ENCODE peak calls at places on chromosome 18, in seven cellular contexts. E is mucosa of descending colon, P is cardiac muscle cell, Q is left ventricle myocardium inferior, R is psoas muscle, T is heart right ventricle, I is keratinocyte. G is an unnamed sample.

GRCh38 chr18:65091737-65092329 is 659.0 kb upstream of the CDH7 start:
- DNase-seq in E (peak), P (no peak), Q (no peak), R (no peak), T (no peak), I (no peak), G (no peak)

GRCh38 chr18:52339891-52340371 is at the start of gene DCC:
- DNase-seq in E (peak), P (peak), Q (no peak), R (no peak), T (peak), I (no peak), G (peak)

GRCh38 chr18:79465392-79465991 is 69.8 kb downstream of the NFATC1 start:
- DNase-seq in E (no peak), P (no peak), Q (no peak), R (no peak), T (peak), I (no peak), G (no peak)

GRCh38 chr18:73564073-73564472 is 583.6 kb downstream of the FBXO15 start:
- DNase-seq in E (no peak), P (peak), Q (no peak), R (no peak), T (no peak), I (peak), G (peak)

GRCh38 chr18:59621027-59621426 is 76.2 kb downstream of the CCBE1 start:
- DNase-seq in E (no peak), P (no peak), Q (no peak), R (no peak), T (no peak), I (peak), G (peak)

GRCh38 chr18:11309172-11309571 is 159.8 kb upstream of the PIEZO2 start:
- DNase-seq in E (no peak), P (peak), Q (no peak), R (no peak), T (no peak), I (no peak), G (peak)

GRCh38 chr18:11909597-11910026 is 1.5 kb upstream of the MPPE1 start:
- DNase-seq in E (peak), P (peak), Q (no peak), R (no peak), T (no peak), I (no peak), G (peak)

GRCh38 chr18:62183578-62184195 is 3.2 kb downstream of the PIGN start:
- DNase-seq in E (peak), P (peak), Q (no peak), R (no peak), T (no peak), I (no peak), G (peak)

GRCh38 chr18:57845468-57846103 is 42.5 kb upstream of the ATP8B1 start:
- DNase-seq in E (no peak), P (peak), Q (no peak), R (no peak), T (no peak), I (no peak), G (peak)

GRCh38 chr18:40258298-40258697 is 1696.7 kb upstream of the PIK3C3 start:
- DNase-seq in E (no peak), P (no peak), Q (no peak), R (no peak), T (no peak), I (no peak), G (no peak)

GRCh38 chr18:65659912-65660311 is 90.9 kb upstream of the CDH7 start:
- DNase-seq in E (no peak), P (no peak), Q (no peak), R (no peak), T (no peak), I (no peak), G (no peak)

DNA sequence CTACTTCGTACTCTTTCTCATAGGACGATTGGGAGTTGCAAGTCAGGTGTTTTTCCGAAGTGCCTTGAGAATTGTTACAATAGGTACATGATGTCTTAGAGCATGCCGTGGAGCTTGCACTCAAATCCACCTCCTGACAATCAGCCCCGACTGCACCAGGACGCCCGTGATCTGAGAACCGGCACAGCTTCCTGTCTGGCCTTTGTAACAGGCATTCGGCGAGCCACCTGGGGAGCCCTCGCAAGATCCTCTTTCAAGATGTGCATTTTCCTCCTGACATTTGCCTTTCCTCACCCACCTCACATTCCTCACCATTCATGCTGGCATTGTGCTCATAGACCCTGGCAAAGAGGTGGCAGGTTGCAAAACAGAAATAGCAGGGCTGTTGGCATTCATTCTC is 427.3 kb downstream of the GALR1 start:
- DNase-seq in E (no peak), P (no peak), Q (no peak), R (no peak), T (no peak), I (no peak), G (no peak)
- H3K4me3 ChIP-seq in E (no peak), P (no peak), Q (no peak), R (no peak), T (no peak), I (no peak), G (no peak)

DNA sequence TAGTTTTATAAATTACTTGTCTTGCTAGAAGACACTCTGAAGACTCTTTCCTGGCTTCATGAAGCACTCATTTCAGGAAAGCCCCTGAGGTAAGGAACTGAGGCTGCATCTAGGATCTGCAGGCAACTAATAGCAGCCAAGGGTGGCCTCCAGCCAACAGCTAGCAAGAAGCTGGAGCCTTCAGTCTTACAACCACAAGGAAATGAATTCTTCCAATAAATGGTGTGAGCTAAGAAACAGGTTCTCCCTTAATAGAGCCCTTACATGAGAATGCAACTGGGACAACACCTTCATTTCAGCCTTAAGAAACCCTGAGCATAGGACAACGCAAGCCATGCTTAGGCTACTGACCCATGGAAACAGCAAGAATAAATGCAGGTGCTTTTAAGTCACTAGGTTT is 254.6 kb upstream of the RBBP8 start:
- DNase-seq in E (peak), P (peak), Q (no peak), R (no peak), T (no peak), I (no peak), G (peak)
- H3K4me3 ChIP-seq in E (no peak), P (no peak), Q (no peak), R (no peak), T (no peak), I (no peak), G (no peak)

DNA sequence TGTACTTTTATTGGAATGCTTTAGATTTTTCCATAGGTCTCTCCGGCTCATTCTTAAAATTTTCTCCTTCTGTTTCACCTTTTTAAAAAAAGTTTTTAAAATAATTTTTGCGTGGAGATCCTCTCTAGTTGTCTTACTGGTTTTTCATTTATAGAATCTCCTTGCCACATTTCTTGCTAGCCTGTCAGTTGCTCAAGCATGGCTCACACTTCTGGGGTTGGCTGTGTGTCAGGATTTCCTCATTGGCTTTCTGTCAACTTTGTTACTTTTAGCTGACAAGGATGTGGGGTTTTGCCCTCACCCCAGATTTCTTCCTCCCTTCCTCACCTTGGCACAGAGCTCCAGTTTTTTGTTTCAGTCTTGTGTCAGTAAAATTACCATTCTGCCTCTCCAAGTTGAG is 124.6 kb downstream of the ZNF407 start:
- DNase-seq in E (no peak), P (peak), Q (no peak), R (no peak), T (no peak), I (no peak), G (peak)
- H3K4me3 ChIP-seq in E (no peak), P (no peak), Q (no peak), R (no peak), T (no peak), I (no peak), G (no peak)

DNA sequence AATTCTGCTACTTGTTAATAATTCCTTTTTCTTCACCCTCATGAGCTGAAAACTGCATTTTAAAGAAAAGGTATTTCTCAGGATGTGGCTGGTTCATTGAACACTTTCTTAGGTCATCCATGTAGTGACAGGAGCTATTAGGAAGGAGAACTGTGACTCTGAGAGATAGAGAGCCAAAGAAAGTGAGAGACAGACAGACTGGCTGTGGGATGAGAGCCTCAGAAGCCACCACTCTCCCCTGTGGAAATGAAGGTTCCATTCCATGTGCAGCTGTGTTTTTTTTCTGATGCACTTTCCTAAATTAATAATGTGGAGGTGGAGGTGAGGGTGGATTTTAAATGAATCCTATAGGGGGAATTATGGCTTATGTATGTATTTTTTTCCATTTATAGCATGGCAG is 113.3 kb downstream of the FAM210A start:
- DNase-seq in E (no peak), P (no peak), Q (no peak), R (no peak), T (no peak), I (no peak), G (no peak)
- H3K4me3 ChIP-seq in E (no peak), P (no peak), Q (no peak), R (no peak), T (peak), I (no peak), G (no peak)

DNA sequence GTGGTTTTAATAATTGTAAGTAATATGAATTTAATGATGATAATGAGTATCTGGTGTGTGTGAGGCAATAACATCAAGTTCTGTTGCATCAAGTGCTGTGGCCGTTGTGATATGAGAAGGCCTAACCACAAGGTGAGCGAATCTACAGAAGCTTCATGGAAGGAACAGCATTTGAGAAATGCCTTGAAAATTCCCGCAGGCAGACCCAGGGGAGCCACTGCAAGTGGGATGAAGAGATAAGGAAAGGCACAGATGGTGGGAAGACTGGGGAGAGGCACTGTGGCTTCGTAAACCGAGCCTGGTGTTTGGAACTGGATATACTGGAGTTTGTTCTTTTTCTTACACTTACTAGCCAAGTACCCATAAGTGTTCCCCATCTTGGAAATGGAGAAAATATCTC is 357.5 kb downstream of the PTPRM start:
- DNase-seq in E (no peak), P (peak), Q (no peak), R (no peak), T (no peak), I (no peak), G (no peak)
- H3K4me3 ChIP-seq in E (no peak), P (no peak), Q (no peak), R (no peak), T (no peak), I (no peak), G (no peak)

GRCh38 chr18:24177499-24178133 is 38.8 kb downstream of the CABYR start:
- DNase-seq in E (no peak), P (no peak), Q (no peak), R (no peak), T (no peak), I (no peak), G (no peak)
- H3K4me3 ChIP-seq in E (no peak), P (no peak), Q (no peak), R (no peak), T (no peak), I (no peak), G (no peak)

DNA sequence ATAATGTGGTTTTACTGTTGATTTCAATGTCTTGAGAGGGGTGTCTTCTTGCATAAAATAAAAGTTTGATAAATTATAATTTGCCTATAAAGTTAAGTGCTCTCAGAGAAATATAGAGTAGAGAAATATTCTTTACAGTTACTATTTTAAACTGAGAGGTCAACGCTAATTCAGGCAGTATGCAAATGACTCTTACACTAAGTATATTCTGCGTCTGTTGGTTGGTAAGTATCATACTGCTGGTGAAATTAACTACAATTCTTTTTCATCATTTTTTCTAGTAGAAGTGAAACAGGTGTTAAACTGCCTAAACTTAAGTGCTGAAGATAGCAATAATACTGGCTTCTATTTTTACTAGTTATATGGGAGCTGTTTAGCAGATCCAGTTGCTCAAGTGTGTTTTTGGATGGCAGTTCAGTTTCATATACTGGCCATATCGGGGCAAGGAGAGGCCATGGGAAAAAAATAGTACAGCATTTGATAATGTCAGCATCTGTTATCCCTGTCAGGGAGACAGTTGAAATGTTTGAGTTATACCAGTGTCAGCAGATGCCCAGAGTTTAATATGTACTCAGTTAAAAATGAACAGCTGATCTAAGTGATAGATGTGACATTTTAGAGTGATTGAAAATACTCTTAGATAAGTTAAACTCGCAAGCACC is 86.2 kb downstream of the MIB1 start:
- DNase-seq in E (no peak), P (no peak), Q (no peak), R (no peak), T (no peak), I (no peak), G (no peak)
- H3K4me3 ChIP-seq in E (no peak), P (peak), Q (peak), R (peak), T (peak), I (no peak), G (no peak)

DNA sequence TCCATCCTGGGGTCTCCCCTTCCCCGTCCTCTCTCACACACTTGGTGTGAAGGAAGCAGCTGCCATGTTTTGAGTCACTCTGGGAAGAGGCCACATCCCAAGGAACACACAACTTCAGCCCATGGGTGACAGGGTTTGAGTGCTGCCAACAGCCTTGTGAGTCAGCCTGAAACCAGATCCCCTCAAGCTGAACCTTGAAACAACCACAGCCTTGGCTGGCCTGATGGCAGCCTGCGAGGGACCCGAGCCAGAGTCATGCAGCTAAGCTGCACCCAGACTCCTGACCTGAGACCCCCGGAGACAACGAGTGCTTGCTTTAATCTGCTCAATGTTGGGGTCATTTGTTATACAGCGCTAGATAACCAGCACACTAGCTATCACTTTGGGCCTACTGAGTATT is 19.3 kb upstream of the MC2R start:
- DNase-seq in E (no peak), P (no peak), Q (no peak), R (no peak), T (no peak), I (no peak), G (no peak)
- H3K4me3 ChIP-seq in E (no peak), P (no peak), Q (no peak), R (no peak), T (no peak), I (no peak), G (no peak)

G was measured in fibroblast of the aortic adventitia.